ENCODE peak calls at places on chromosomes 5 and 9, in ten cellular contexts. One of them, this sample, is unnamed.

GRCh38 chr9:99722852-99723251 is 98.8 kb upstream of the NR4A3 start:
- DNase-seq in mammary epithelial cell: no peak
- DNase-seq in tibial artery: no peak
- DNase-seq in esophagus squamous epithelium: no peak
- DNase-seq in A549: no peak
- DNase-seq in Panc1: no peak
- DNase-seq in body of pancreas: no peak
- DNase-seq in psoas muscle: no peak
- DNase-seq in ovary: no peak
- DNase-seq in cardiac muscle cell: no peak
- DNase-seq in this sample: no peak

GRCh38 chr9:112601646-112602045 is 115.0 kb downstream of the KIAA1958 start:
- DNase-seq in mammary epithelial cell: no peak
- DNase-seq in tibial artery: no peak
- DNase-seq in body of pancreas: no peak
- DNase-seq in cardiac muscle cell: peak; percentile 4
- DNase-seq in esophagus squamous epithelium: no peak
- DNase-seq in A549: peak; percentile 6
- DNase-seq in psoas muscle: no peak
- DNase-seq in Panc1: no peak
- DNase-seq in ovary: no peak
- DNase-seq in this sample: no peak

GRCh38 chr5:160272041-160272663 is 40.2 kb downstream of the CCNJL start:
- DNase-seq in mammary epithelial cell: no peak
- DNase-seq in Panc1: no peak
- DNase-seq in psoas muscle: no peak
- DNase-seq in cardiac muscle cell: no peak
- DNase-seq in A549: no peak
- DNase-seq in ovary: no peak
- DNase-seq in body of pancreas: no peak
- DNase-seq in esophagus squamous epithelium: no peak
- DNase-seq in tibial artery: no peak
- DNase-seq in this sample: no peak

GRCh38 chr9:2461886-2462285 is 159.7 kb upstream of the VLDLR start:
- DNase-seq in psoas muscle: no peak
- DNase-seq in ovary: no peak
- DNase-seq in esophagus squamous epithelium: no peak
- DNase-seq in tibial artery: no peak
- DNase-seq in Panc1: no peak
- DNase-seq in cardiac muscle cell: peak; percentile 43
- DNase-seq in mammary epithelial cell: no peak
- DNase-seq in body of pancreas: no peak
- DNase-seq in A549: no peak
- DNase-seq in this sample: no peak

GRCh38 chr9:93965830-93966577 is 10.8 kb upstream of the BARX1 start:
- DNase-seq in Panc1: no peak
- DNase-seq in psoas muscle: no peak
- DNase-seq in cardiac muscle cell: no peak
- DNase-seq in mammary epithelial cell: no peak
- DNase-seq in ovary: no peak
- DNase-seq in A549: no peak
- DNase-seq in tibial artery: no peak
- DNase-seq in body of pancreas: no peak
- DNase-seq in esophagus squamous epithelium: no peak
- DNase-seq in this sample: no peak

GRCh38 chr5:12526113-12526512 is 621.9 kb upstream of the CTNND2 start:
- DNase-seq in body of pancreas: no peak
- DNase-seq in mammary epithelial cell: no peak
- DNase-seq in cardiac muscle cell: no peak
- DNase-seq in psoas muscle: no peak
- DNase-seq in tibial artery: no peak
- DNase-seq in ovary: no peak
- DNase-seq in esophagus squamous epithelium: no peak
- DNase-seq in Panc1: no peak
- DNase-seq in A549: no peak
- DNase-seq in this sample: no peak

GRCh38 chr9:130857864-130858730 is 23.0 kb downstream of the ABL1 start:
- DNase-seq in tibial artery: peak; percentile 76
- DNase-seq in Panc1: no peak
- DNase-seq in mammary epithelial cell: peak; percentile 80
- DNase-seq in body of pancreas: peak; percentile 31
- DNase-seq in esophagus squamous epithelium: no peak
- DNase-seq in ovary: no peak
- DNase-seq in psoas muscle: peak; percentile 86
- DNase-seq in A549: no peak
- DNase-seq in cardiac muscle cell: peak; percentile 88
- DNase-seq in this sample: peak; percentile 91

GRCh38 chr9:2220036-2220435 is 204.9 kb downstream of the SMARCA2 start:
- DNase-seq in cardiac muscle cell: no peak
- DNase-seq in body of pancreas: no peak
- DNase-seq in psoas muscle: no peak
- DNase-seq in esophagus squamous epithelium: no peak
- DNase-seq in ovary: no peak
- DNase-seq in mammary epithelial cell: peak; percentile 17
- DNase-seq in Panc1: no peak
- DNase-seq in tibial artery: no peak
- DNase-seq in A549: no peak
- DNase-seq in this sample: no peak

GRCh38 chr9:97072285-97072770 is 33.4 kb upstream of the CTSV start:
- DNase-seq in cardiac muscle cell: no peak
- DNase-seq in body of pancreas: no peak
- DNase-seq in esophagus squamous epithelium: no peak
- DNase-seq in tibial artery: no peak
- DNase-seq in Panc1: no peak
- DNase-seq in A549: no peak
- DNase-seq in mammary epithelial cell: no peak
- DNase-seq in psoas muscle: no peak
- DNase-seq in ovary: no peak
- DNase-seq in this sample: no peak

GRCh38 chr5:93675458-93676450 is 65.6 kb downstream of the POU5F2 start:
- DNase-seq in cardiac muscle cell: no peak
- DNase-seq in esophagus squamous epithelium: no peak
- DNase-seq in ovary: no peak
- DNase-seq in Panc1: no peak
- DNase-seq in tibial artery: no peak
- DNase-seq in body of pancreas: no peak
- DNase-seq in mammary epithelial cell: no peak
- DNase-seq in psoas muscle: no peak
- DNase-seq in A549: no peak
- DNase-seq in this sample: no peak

GRCh38 chr9:136718463-136719211 is 6.3 kb downstream of the DIPK1B start:
- DNase-seq in tibial artery: no peak
- DNase-seq in cardiac muscle cell: no peak
- DNase-seq in esophagus squamous epithelium: no peak
- DNase-seq in ovary: no peak
- DNase-seq in mammary epithelial cell: no peak
- DNase-seq in Panc1: no peak
- DNase-seq in psoas muscle: no peak
- DNase-seq in body of pancreas: no peak
- DNase-seq in A549: no peak
- DNase-seq in this sample: no peak

GRCh38 chr9:18824095-18824666 is 208.8 kb downstream of the SAXO1 start:
- DNase-seq in cardiac muscle cell: peak; percentile 35
- DNase-seq in ovary: no peak
- DNase-seq in A549: no peak
- DNase-seq in mammary epithelial cell: peak; percentile 15
- DNase-seq in tibial artery: no peak
- DNase-seq in body of pancreas: peak; percentile 30
- DNase-seq in psoas muscle: no peak
- DNase-seq in esophagus squamous epithelium: no peak
- DNase-seq in Panc1: no peak
- DNase-seq in this sample: no peak

GRCh38 chr9:127568618-127568970 is 43.5 kb upstream of the STXBP1 start:
- DNase-seq in mammary epithelial cell: no peak
- DNase-seq in A549: no peak
- DNase-seq in ovary: no peak
- DNase-seq in cardiac muscle cell: no peak
- DNase-seq in body of pancreas: no peak
- DNase-seq in psoas muscle: peak; percentile 55
- DNase-seq in esophagus squamous epithelium: no peak
- DNase-seq in tibial artery: no peak
- DNase-seq in Panc1: no peak
- DNase-seq in this sample: no peak

GRCh38 chr9:127566351-127567001 is 45.6 kb upstream of the STXBP1 start:
- DNase-seq in Panc1: no peak
- DNase-seq in esophagus squamous epithelium: no peak
- DNase-seq in body of pancreas: no peak
- DNase-seq in ovary: no peak
- DNase-seq in A549: no peak
- DNase-seq in cardiac muscle cell: no peak
- DNase-seq in mammary epithelial cell: peak; percentile 65
- DNase-seq in psoas muscle: no peak
- DNase-seq in tibial artery: no peak
- DNase-seq in this sample: no peak

GRCh38 chr9:127567119-127567897 is 44.8 kb upstream of the STXBP1 start:
- DNase-seq in esophagus squamous epithelium: no peak
- DNase-seq in A549: no peak
- DNase-seq in mammary epithelial cell: peak; percentile 47
- DNase-seq in Panc1: no peak
- DNase-seq in ovary: peak; percentile 53
- DNase-seq in tibial artery: peak; percentile 65
- DNase-seq in psoas muscle: peak; percentile 66
- DNase-seq in cardiac muscle cell: no peak
- DNase-seq in body of pancreas: peak; percentile 82
- DNase-seq in this sample: peak; percentile 78

GRCh38 chr9:127568971-127569818 is 42.9 kb upstream of the STXBP1 start:
- DNase-seq in body of pancreas: peak; percentile 85
- DNase-seq in cardiac muscle cell: peak; percentile 90
- DNase-seq in ovary: peak; percentile 86
- DNase-seq in A549: peak; percentile 73
- DNase-seq in Panc1: no peak
- DNase-seq in mammary epithelial cell: peak; percentile 80
- DNase-seq in esophagus squamous epithelium: no peak
- DNase-seq in psoas muscle: peak; percentile 85
- DNase-seq in tibial artery: peak; percentile 81
- DNase-seq in this sample: no peak

GRCh38 chr9:127567898-127568617 is 44.0 kb upstream of the STXBP1 start:
- DNase-seq in Panc1: no peak
- DNase-seq in psoas muscle: peak; percentile 66
- DNase-seq in cardiac muscle cell: peak; percentile 27
- DNase-seq in mammary epithelial cell: no peak
- DNase-seq in body of pancreas: no peak
- DNase-seq in A549: no peak
- DNase-seq in esophagus squamous epithelium: no peak
- DNase-seq in tibial artery: no peak
- DNase-seq in ovary: peak; percentile 64
- DNase-seq in this sample: no peak
- H3K4me3 ChIP-seq in Panc1: peak overlapping the region; percentile 65
- H3K4me3 ChIP-seq in psoas muscle: peak overlapping the region; percentile 74
- H3K4me3 ChIP-seq in cardiac muscle cell: peak overlapping the region; percentile 95
- H3K4me3 ChIP-seq in mammary epithelial cell: peak overlapping the region; percentile 69
- H3K4me3 ChIP-seq in body of pancreas: peak overlapping the region; percentile 95
- H3K4me3 ChIP-seq in A549: peak overlapping the region; percentile 82
- H3K4me3 ChIP-seq in esophagus squamous epithelium: peak overlapping the region; percentile 99
- H3K4me3 ChIP-seq in tibial artery: peak overlapping the region; percentile 95
- H3K4me3 ChIP-seq in ovary: peak overlapping the region; percentile 65
- H3K4me3 ChIP-seq in this sample: peak overlapping the region; percentile 88

GRCh38 chr5:163645421-163646416 is 140.3 kb downstream of the MAT2B start:
- DNase-seq in cardiac muscle cell: no peak
- DNase-seq in Panc1: no peak
- DNase-seq in esophagus squamous epithelium: no peak
- DNase-seq in body of pancreas: no peak
- DNase-seq in tibial artery: no peak
- DNase-seq in A549: no peak
- DNase-seq in psoas muscle: no peak
- DNase-seq in ovary: no peak
- DNase-seq in mammary epithelial cell: peak; percentile 50
- DNase-seq in this sample: no peak
- H3K27ac ChIP-seq in cardiac muscle cell: no peak overlapping the region
- H3K27ac ChIP-seq in Panc1: no peak overlapping the region
- H3K27ac ChIP-seq in esophagus squamous epithelium: no peak overlapping the region
- H3K27ac ChIP-seq in body of pancreas: no peak overlapping the region
- H3K27ac ChIP-seq in tibial artery: no peak overlapping the region
- H3K27ac ChIP-seq in A549: no peak overlapping the region
- H3K27ac ChIP-seq in psoas muscle: no peak overlapping the region
- H3K27ac ChIP-seq in ovary: no peak overlapping the region
- H3K27ac ChIP-seq in mammary epithelial cell: no peak overlapping the region
- H3K27ac ChIP-seq in this sample: no peak overlapping the region

DNA sequence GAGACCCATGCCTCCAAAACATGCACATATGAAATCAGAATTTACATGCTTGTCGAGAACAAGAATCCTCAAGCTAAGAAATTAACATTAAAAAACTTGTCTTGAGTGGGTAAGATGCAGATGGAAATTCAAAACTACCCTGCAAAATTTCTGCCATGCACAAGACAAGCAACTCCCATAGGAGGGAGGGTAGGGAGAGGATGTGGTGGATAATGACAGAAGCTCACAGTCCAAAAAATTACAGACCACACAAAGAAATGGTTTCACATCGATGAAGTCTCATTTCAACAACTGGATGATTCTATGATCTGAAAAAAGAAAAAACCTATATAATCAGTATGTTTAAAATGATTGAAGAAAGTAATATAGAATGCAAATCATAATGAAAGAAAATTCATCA is 319.9 kb upstream of the PTGER4 start:
- DNase-seq in body of pancreas: no peak
- DNase-seq in cardiac muscle cell: no peak
- DNase-seq in tibial artery: no peak
- DNase-seq in ovary: no peak
- DNase-seq in esophagus squamous epithelium: no peak
- DNase-seq in psoas muscle: no peak
- DNase-seq in A549: no peak
- DNase-seq in Panc1: no peak
- DNase-seq in mammary epithelial cell: no peak
- DNase-seq in this sample: no peak
- H3K4me3 ChIP-seq in body of pancreas: no peak overlapping the region
- H3K4me3 ChIP-seq in cardiac muscle cell: no peak overlapping the region
- H3K4me3 ChIP-seq in tibial artery: no peak overlapping the region
- H3K4me3 ChIP-seq in ovary: no peak overlapping the region
- H3K4me3 ChIP-seq in esophagus squamous epithelium: no peak overlapping the region
- H3K4me3 ChIP-seq in psoas muscle: no peak overlapping the region
- H3K4me3 ChIP-seq in A549: no peak overlapping the region
- H3K4me3 ChIP-seq in Panc1: no peak overlapping the region
- H3K4me3 ChIP-seq in mammary epithelial cell: no peak overlapping the region
- H3K4me3 ChIP-seq in this sample: no peak overlapping the region

DNA sequence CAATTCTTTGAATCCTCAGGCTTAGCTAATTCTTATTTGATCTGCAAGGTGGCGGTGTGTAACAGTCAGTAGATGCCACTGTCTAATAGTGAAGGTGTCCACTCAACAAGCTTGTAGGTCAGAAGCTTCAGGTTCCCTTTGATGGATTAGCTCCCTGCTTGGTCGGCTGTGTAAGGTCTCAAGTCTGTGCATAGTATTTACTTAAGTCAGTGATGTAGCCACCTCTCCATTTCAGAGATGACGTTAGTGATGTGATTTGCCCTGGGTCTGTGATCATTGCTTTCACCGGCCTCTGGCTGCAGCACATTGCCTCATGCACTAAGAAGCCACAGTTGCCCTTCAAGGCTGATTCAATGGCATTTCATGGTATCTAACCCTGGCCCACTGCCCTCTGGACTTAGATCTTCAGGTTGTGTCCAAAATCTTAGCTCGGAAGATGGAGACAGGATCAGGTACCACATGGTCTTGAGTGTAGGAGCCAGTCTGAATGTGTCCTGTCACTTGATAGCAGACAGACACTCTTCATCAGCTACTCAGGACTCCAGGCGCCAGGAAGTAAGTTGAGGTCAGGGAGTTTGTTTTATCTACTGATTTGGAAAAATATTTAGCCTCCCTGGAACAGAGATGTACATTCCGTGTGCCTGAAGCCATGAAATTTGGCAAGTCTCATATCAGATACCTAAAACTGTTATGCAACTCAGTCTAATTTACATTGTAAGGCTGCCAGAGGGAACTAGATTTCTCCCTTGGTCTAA is 42.9 kb downstream of the SUB1 start:
- DNase-seq in psoas muscle: no peak
- DNase-seq in tibial artery: no peak
- DNase-seq in ovary: no peak
- DNase-seq in cardiac muscle cell: peak; percentile 67
- DNase-seq in esophagus squamous epithelium: no peak
- DNase-seq in Panc1: no peak
- DNase-seq in A549: no peak
- DNase-seq in body of pancreas: no peak
- DNase-seq in mammary epithelial cell: no peak
- DNase-seq in this sample: peak; percentile 62
- H3K27ac ChIP-seq in psoas muscle: no peak overlapping the region
- H3K27ac ChIP-seq in tibial artery: peak overlapping the region; percentile 38
- H3K27ac ChIP-seq in ovary: no peak overlapping the region
- H3K27ac ChIP-seq in cardiac muscle cell: no peak overlapping the region
- H3K27ac ChIP-seq in esophagus squamous epithelium: no peak overlapping the region
- H3K27ac ChIP-seq in Panc1: no peak overlapping the region
- H3K27ac ChIP-seq in A549: no peak overlapping the region
- H3K27ac ChIP-seq in body of pancreas: no peak overlapping the region
- H3K27ac ChIP-seq in mammary epithelial cell: no peak overlapping the region
- H3K27ac ChIP-seq in this sample: no peak overlapping the region

This sample was measured in right atrium auricular region.